ENCODE peak calls at places on chromosomes 6 and 20, in five cellular contexts. P, D, R, K and F are unnamed samples.

GRCh38 chr6:168131464-168132415 is 52.7 kb upstream of the FRMD1 start:
- DNase-seq in P (no peak), D (no peak), R (no peak), K (no peak), F (no peak)

GRCh38 chr6:106156863-106157262 is 70.7 kb downstream of the PRDM1 start:
- DNase-seq in P (no peak), D (no peak), R (no peak), K (no peak), F (no peak)

GRCh38 chr6:25369450-25370086 is 90.4 kb downstream of the CARMIL1 start:
- DNase-seq in P (no peak), D (peak; percentile 39), R (no peak), K (no peak), F (peak; percentile 56)

GRCh38 chr20:31915491-31916280 is 36.2 kb downstream of the PDRG1 start:
- DNase-seq in P (no peak), D (no peak), R (no peak), K (no peak), F (no peak)

GRCh38 chr6:34236423-34237315 is at the start of gene HMGA1:
- DNase-seq in P (peak; percentile 91), D (peak; percentile 89), R (peak; percentile 86), K (no peak), F (peak; percentile 90)

GRCh38 chr20:21808863-21809664 is 103.6 kb downstream of the PAX1 start:
- DNase-seq in P (peak; percentile 51), D (no peak), R (no peak), K (no peak), F (no peak)

GRCh38 chr20:50304883-50305635 is 114.4 kb downstream of the CEBPB start:
- DNase-seq in P (no peak), D (no peak), R (no peak), K (no peak), F (peak; percentile 99)

GRCh38 chr20:38134427-38135281 is 30.4 kb downstream of the TGM2 start:
- DNase-seq in P (no peak), D (no peak), R (no peak), K (no peak), F (peak; percentile 73)

GRCh38 chr20:50265245-50265946 is 74.8 kb downstream of the CEBPB start:
- DNase-seq in P (no peak), D (no peak), R (no peak), K (no peak), F (no peak)

GRCh38 chr6:160102956-160103824 is 18.4 kb upstream of the SLC22A1 start:
- DNase-seq in P (peak; percentile 14), D (peak; percentile 13), R (no peak), K (no peak), F (peak; percentile 22)

GRCh38 chr6:29834564-29835436 is 7.2 kb downstream of the HLA-G start:
- DNase-seq in P (no peak), D (peak; percentile 11), R (peak; percentile 22), K (no peak), F (no peak)

GRCh38 chr6:99026135-99026534 is 78.4 kb upstream of the FBXL4 start:
- DNase-seq in P (no peak), D (no peak), R (no peak), K (no peak), F (no peak)

GRCh38 chr20:32481311-32482103 is 103.6 kb downstream of the NOL4L start:
- DNase-seq in P (peak; percentile 9), D (no peak), R (no peak), K (no peak), F (peak; percentile 60)

GRCh38 chr20:17722493-17723300 is 22.9 kb downstream of the BANF2 start:
- DNase-seq in P (no peak), D (no peak), R (no peak), K (no peak), F (no peak)

GRCh38 chr20:21702553-21703467 is 2.7 kb upstream of the PAX1 start:
- DNase-seq in P (no peak), D (peak; percentile 4), R (no peak), K (no peak), F (peak; percentile 3)

GRCh38 chr6:73691512-73691911 is 4.5 kb upstream of the CD109 start:
- DNase-seq in P (no peak), D (no peak), R (no peak), K (no peak), F (no peak)

GRCh38 chr6:62999796-63000195 is 211.5 kb upstream of the FKBP1C start:
- DNase-seq in P (no peak), D (no peak), R (no peak), K (no peak), F (no peak)

GRCh38 chr20:52105573-52106422 is 85.8 kb downstream of the ZFP64 start:
- DNase-seq in P (no peak), D (peak; percentile 62), R (no peak), K (no peak), F (peak; percentile 36)

GRCh38 chr6:7784706-7785105 is 58.8 kb downstream of the BMP6 start:
- DNase-seq in P (no peak), D (peak; percentile 3), R (no peak), K (no peak), F (no peak)